ENCODE peak calls at places on chromosomes 16 and 17, in nine cellular contexts. One of them, this sample, is unnamed.

GRCh38 chr17:48068491-48068961 is 20.4 kb downstream of the NFE2L1 start:
- DNase-seq in substantia nigra: no peak
- DNase-seq in hepatocyte: peak; percentile 46
- DNase-seq in NCI-H748 treated with DMSO at 0.1 percent for 48 hours: no peak
- DNase-seq in activated T-helper 1 cell treated with anti-CD3 and anti-CD28 coated beads, Interleukin-12 subunit alpha, Interleukin-12 subunit beta, Interleukin-2, Interleukin-4 antibody, amounts not matched to agents 30 ng/mL and 10 ng/mL and 1 ng/mL, durations not matched to agents 14 hours and 24 hours and 36 hours: no peak
- DNase-seq in effector memory CD4-positive, alpha-beta T cell: no peak
- DNase-seq in activated CD4-positive, alpha-beta T cell treated with anti-CD3 and anti-CD28 coated beads, Interleukin-2, amount 50 U/mL, for 24 hours: no peak
- DNase-seq in skeletal muscle cell: no peak
- DNase-seq in nephron progenitor cell: no peak
- DNase-seq in this sample: no peak

GRCh38 chr16:71923941-71924690 is 28.8 kb downstream of the IST1 start:
- DNase-seq in skeletal muscle cell: no peak
- DNase-seq in effector memory CD4-positive, alpha-beta T cell: no peak
- DNase-seq in hepatocyte: no peak
- DNase-seq in substantia nigra: no peak
- DNase-seq in activated T-helper 1 cell treated with anti-CD3 and anti-CD28 coated beads, Interleukin-12 subunit alpha, Interleukin-12 subunit beta, Interleukin-2, Interleukin-4 antibody, amounts not matched to agents 30 ng/mL and 10 ng/mL and 1 ng/mL, durations not matched to agents 14 hours and 24 hours and 36 hours: no peak
- DNase-seq in activated CD4-positive, alpha-beta T cell treated with anti-CD3 and anti-CD28 coated beads, Interleukin-2, amount 50 U/mL, for 24 hours: no peak
- DNase-seq in nephron progenitor cell: no peak
- DNase-seq in NCI-H748 treated with DMSO at 0.1 percent for 48 hours: no peak
- DNase-seq in this sample: no peak

GRCh38 chr16:68512742-68513141 is 26.3 kb upstream of the ZFP90 start:
- DNase-seq in activated T-helper 1 cell treated with anti-CD3 and anti-CD28 coated beads, Interleukin-12 subunit alpha, Interleukin-12 subunit beta, Interleukin-2, Interleukin-4 antibody, amounts not matched to agents 30 ng/mL and 10 ng/mL and 1 ng/mL, durations not matched to agents 14 hours and 24 hours and 36 hours: no peak
- DNase-seq in NCI-H748 treated with DMSO at 0.1 percent for 48 hours: no peak
- DNase-seq in effector memory CD4-positive, alpha-beta T cell: no peak
- DNase-seq in nephron progenitor cell: no peak
- DNase-seq in activated CD4-positive, alpha-beta T cell treated with anti-CD3 and anti-CD28 coated beads, Interleukin-2, amount 50 U/mL, for 24 hours: no peak
- DNase-seq in hepatocyte: no peak
- DNase-seq in substantia nigra: no peak
- DNase-seq in skeletal muscle cell: no peak
- DNase-seq in this sample: no peak

GRCh38 chr17:45283711-45284110 is 21.8 kb upstream of the SPATA32 start:
- DNase-seq in activated CD4-positive, alpha-beta T cell treated with anti-CD3 and anti-CD28 coated beads, Interleukin-2, amount 50 U/mL, for 24 hours: no peak
- DNase-seq in hepatocyte: no peak
- DNase-seq in activated T-helper 1 cell treated with anti-CD3 and anti-CD28 coated beads, Interleukin-12 subunit alpha, Interleukin-12 subunit beta, Interleukin-2, Interleukin-4 antibody, amounts not matched to agents 30 ng/mL and 10 ng/mL and 1 ng/mL, durations not matched to agents 14 hours and 24 hours and 36 hours: no peak
- DNase-seq in substantia nigra: no peak
- DNase-seq in nephron progenitor cell: no peak
- DNase-seq in NCI-H748 treated with DMSO at 0.1 percent for 48 hours: no peak
- DNase-seq in skeletal muscle cell: no peak
- DNase-seq in effector memory CD4-positive, alpha-beta T cell: no peak
- DNase-seq in this sample: no peak

GRCh38 chr17:17036520-17036998 is 5.7 kb upstream of the MPRIP start:
- DNase-seq in activated CD4-positive, alpha-beta T cell treated with anti-CD3 and anti-CD28 coated beads, Interleukin-2, amount 50 U/mL, for 24 hours: no peak
- DNase-seq in NCI-H748 treated with DMSO at 0.1 percent for 48 hours: no peak
- DNase-seq in substantia nigra: no peak
- DNase-seq in hepatocyte: no peak
- DNase-seq in nephron progenitor cell: no peak
- DNase-seq in skeletal muscle cell: no peak
- DNase-seq in activated T-helper 1 cell treated with anti-CD3 and anti-CD28 coated beads, Interleukin-12 subunit alpha, Interleukin-12 subunit beta, Interleukin-2, Interleukin-4 antibody, amounts not matched to agents 30 ng/mL and 10 ng/mL and 1 ng/mL, durations not matched to agents 14 hours and 24 hours and 36 hours: no peak
- DNase-seq in effector memory CD4-positive, alpha-beta T cell: no peak
- DNase-seq in this sample: no peak

GRCh38 chr16:86398201-86398600 is 112.1 kb upstream of the FOXF1 start:
- DNase-seq in skeletal muscle cell: no peak
- DNase-seq in activated T-helper 1 cell treated with anti-CD3 and anti-CD28 coated beads, Interleukin-12 subunit alpha, Interleukin-12 subunit beta, Interleukin-2, Interleukin-4 antibody, amounts not matched to agents 30 ng/mL and 10 ng/mL and 1 ng/mL, durations not matched to agents 14 hours and 24 hours and 36 hours: no peak
- DNase-seq in substantia nigra: no peak
- DNase-seq in NCI-H748 treated with DMSO at 0.1 percent for 48 hours: no peak
- DNase-seq in activated CD4-positive, alpha-beta T cell treated with anti-CD3 and anti-CD28 coated beads, Interleukin-2, amount 50 U/mL, for 24 hours: no peak
- DNase-seq in hepatocyte: no peak
- DNase-seq in effector memory CD4-positive, alpha-beta T cell: no peak
- DNase-seq in nephron progenitor cell: no peak
- DNase-seq in this sample: no peak

GRCh38 chr17:1060991-1061390 is 64.1 kb downstream of the TIMM22 start:
- DNase-seq in nephron progenitor cell: no peak
- DNase-seq in activated CD4-positive, alpha-beta T cell treated with anti-CD3 and anti-CD28 coated beads, Interleukin-2, amount 50 U/mL, for 24 hours: no peak
- DNase-seq in NCI-H748 treated with DMSO at 0.1 percent for 48 hours: no peak
- DNase-seq in activated T-helper 1 cell treated with anti-CD3 and anti-CD28 coated beads, Interleukin-12 subunit alpha, Interleukin-12 subunit beta, Interleukin-2, Interleukin-4 antibody, amounts not matched to agents 30 ng/mL and 10 ng/mL and 1 ng/mL, durations not matched to agents 14 hours and 24 hours and 36 hours: no peak
- DNase-seq in hepatocyte: peak; percentile 58
- DNase-seq in effector memory CD4-positive, alpha-beta T cell: no peak
- DNase-seq in skeletal muscle cell: peak; percentile 95
- DNase-seq in substantia nigra: no peak
- DNase-seq in this sample: no peak

GRCh38 chr17:6172642-6173330 is 102.6 kb downstream of the WSCD1 start:
- DNase-seq in skeletal muscle cell: no peak
- DNase-seq in hepatocyte: no peak
- DNase-seq in effector memory CD4-positive, alpha-beta T cell: no peak
- DNase-seq in activated CD4-positive, alpha-beta T cell treated with anti-CD3 and anti-CD28 coated beads, Interleukin-2, amount 50 U/mL, for 24 hours: no peak
- DNase-seq in nephron progenitor cell: no peak
- DNase-seq in NCI-H748 treated with DMSO at 0.1 percent for 48 hours: no peak
- DNase-seq in substantia nigra: no peak
- DNase-seq in activated T-helper 1 cell treated with anti-CD3 and anti-CD28 coated beads, Interleukin-12 subunit alpha, Interleukin-12 subunit beta, Interleukin-2, Interleukin-4 antibody, amounts not matched to agents 30 ng/mL and 10 ng/mL and 1 ng/mL, durations not matched to agents 14 hours and 24 hours and 36 hours: no peak
- DNase-seq in this sample: no peak

GRCh38 chr16:11259655-11260595 is 3.9 kb upstream of the SOCS1 start:
- DNase-seq in effector memory CD4-positive, alpha-beta T cell: no peak
- DNase-seq in substantia nigra: no peak
- DNase-seq in NCI-H748 treated with DMSO at 0.1 percent for 48 hours: no peak
- DNase-seq in skeletal muscle cell: no peak
- DNase-seq in nephron progenitor cell: no peak
- DNase-seq in activated T-helper 1 cell treated with anti-CD3 and anti-CD28 coated beads, Interleukin-12 subunit alpha, Interleukin-12 subunit beta, Interleukin-2, Interleukin-4 antibody, amounts not matched to agents 30 ng/mL and 10 ng/mL and 1 ng/mL, durations not matched to agents 14 hours and 24 hours and 36 hours: no peak
- DNase-seq in activated CD4-positive, alpha-beta T cell treated with anti-CD3 and anti-CD28 coated beads, Interleukin-2, amount 50 U/mL, for 24 hours: no peak
- DNase-seq in hepatocyte: no peak
- DNase-seq in this sample: no peak

GRCh38 chr16:79613009-79613408 is 12.5 kb upstream of the MAF start:
- DNase-seq in effector memory CD4-positive, alpha-beta T cell: no peak
- DNase-seq in substantia nigra: no peak
- DNase-seq in hepatocyte: no peak
- DNase-seq in activated T-helper 1 cell treated with anti-CD3 and anti-CD28 coated beads, Interleukin-12 subunit alpha, Interleukin-12 subunit beta, Interleukin-2, Interleukin-4 antibody, amounts not matched to agents 30 ng/mL and 10 ng/mL and 1 ng/mL, durations not matched to agents 14 hours and 24 hours and 36 hours: no peak
- DNase-seq in skeletal muscle cell: no peak
- DNase-seq in activated CD4-positive, alpha-beta T cell treated with anti-CD3 and anti-CD28 coated beads, Interleukin-2, amount 50 U/mL, for 24 hours: no peak
- DNase-seq in NCI-H748 treated with DMSO at 0.1 percent for 48 hours: no peak
- DNase-seq in nephron progenitor cell: no peak
- DNase-seq in this sample: no peak

This sample was measured in prostate gland.